ENCODE peak calls at places on chromosomes 5 and 9, in nine cellular contexts. O, W, G, B, A, V, K, N and Z are unnamed samples.
A peak's percentile ranks its signal among the peaks of the same experiment; 100 is the strongest.

GRCh38 chr5:95784514-95785302 is 37.8 kb downstream of the GLRX start:
- DNase-seq in K (no peak), N (no peak), W (peak; percentile 46), B (no peak), G (no peak), O (no peak), V (no peak), A (no peak), Z (peak; percentile 25)

GRCh38 chr5:36374275-36374862 is 72.7 kb upstream of the RANBP3L start:
- DNase-seq in K (peak; percentile 52), N (no peak), W (peak; percentile 71), O (peak; percentile 43), A (no peak), G (no peak), V (no peak), B (no peak), Z (no peak)

GRCh38 chr5:148991606-148992005 is 71.3 kb downstream of the SH3TC2 start:
- DNase-seq in N (no peak), O (peak; percentile 83), G (no peak), K (peak; percentile 46), A (no peak), W (no peak), B (no peak), V (no peak), Z (no peak)

GRCh38 chr9:113873446-113873845 is 2.7 kb upstream of the ZNF618 start:
- DNase-seq in O (no peak), B (no peak), V (no peak), W (no peak), G (no peak), N (no peak), A (no peak), K (no peak), Z (no peak)

GRCh38 chr5:108728566-108729305 is 19.0 kb upstream of the FER start:
- DNase-seq in B (no peak), O (no peak), V (no peak), W (peak; percentile 42), A (peak; percentile 31), K (no peak), G (no peak), N (no peak), Z (no peak)

GRCh38 chr5:168301593-168302388 is 10.3 kb downstream of the WWC1 start:
- DNase-seq in V (no peak), N (peak; percentile 65), K (peak; percentile 95), O (peak; percentile 77), A (no peak), G (no peak), W (no peak), B (no peak), Z (no peak)

GRCh38 chr5:101424530-101425175 is 521.6 kb upstream of the ST8SIA4 start:
- DNase-seq in O (peak; percentile 58), W (peak; percentile 74), G (no peak), V (no peak), B (no peak), K (peak; percentile 18), N (no peak), A (no peak), Z (peak; percentile 2)

GRCh38 chr9:137454506-137455360 is 4.4 kb downstream of the NSMF start:
- DNase-seq in A (peak; percentile 75), V (peak; percentile 81), W (peak; percentile 32), O (no peak), K (no peak), N (no peak), B (peak; percentile 85), G (peak; percentile 46), Z (no peak)

GRCh38 chr5:173829826-173830225 is 58.3 kb upstream of the CPEB4 start:
- DNase-seq in N (no peak), B (no peak), V (no peak), O (peak; percentile 63), W (no peak), A (no peak), G (no peak), K (peak; percentile 80), Z (no peak)

GRCh38 chr5:146334074-146334533 is 4.5 kb upstream of the POU4F3 start:
- DNase-seq in N (no peak), K (no peak), W (no peak), G (no peak), O (no peak), A (no peak), B (peak; percentile 87), V (no peak), Z (no peak)

GRCh38 chr9:107249131-107249533 is 33.9 kb upstream of the RAD23B start:
- DNase-seq in O (peak; percentile 68), A (no peak), K (peak; percentile 69), G (no peak), W (no peak), N (peak; percentile 33), B (peak; percentile 7), V (no peak), Z (no peak)

GRCh38 chr5:138873096-138873885 is 1.8 kb downstream of the LRRTM2 start:
- DNase-seq in N (no peak), V (no peak), A (no peak), B (no peak), K (no peak), W (no peak), G (no peak), O (peak; percentile 54), Z (no peak)

GRCh38 chr5:59767753-59768159 is 125.8 kb downstream of the PDE4D start:
- DNase-seq in G (no peak), V (no peak), O (peak; percentile 81), B (no peak), K (no peak), N (no peak), A (no peak), W (no peak), Z (peak; percentile 44)

GRCh38 chr9:123925820-123926219 is 4.1 kb downstream of the DENND1A start:
- DNase-seq in B (no peak), N (no peak), V (no peak), W (no peak), G (no peak), A (no peak), O (no peak), K (peak; percentile 58), Z (no peak)

GRCh38 chr9:131656356-131657030 is 83.4 kb downstream of the RAPGEF1 start:
- DNase-seq in O (no peak), G (peak; percentile 82), K (no peak), V (peak; percentile 83), A (no peak), W (no peak), B (no peak), N (peak; percentile 45), Z (no peak)

GRCh38 chr9:100430286-100430940 is 3.5 kb downstream of the MSANTD3 start:
- DNase-seq in A (no peak), B (no peak), V (no peak), O (no peak), W (peak; percentile 58), K (no peak), N (no peak), G (no peak), Z (no peak)

GRCh38 chr5:39896104-39896503 is 471.3 kb upstream of the DAB2 start:
- DNase-seq in W (no peak), O (no peak), B (no peak), A (no peak), N (no peak), K (no peak), V (no peak), G (no peak), Z (no peak)

GRCh38 chr5:157924931-157925729 is 66.2 kb upstream of the CLINT1 start:
- DNase-seq in B (no peak), K (no peak), N (no peak), G (no peak), O (no peak), A (no peak), V (no peak), W (no peak), Z (no peak)

GRCh38 chr5:73280821-73281746 is 108.1 kb downstream of the TMEM174 start:
- DNase-seq in V (no peak), A (peak; percentile 50), G (peak; percentile 42), N (peak; percentile 88), B (no peak), K (peak; percentile 74), W (peak; percentile 82), O (peak; percentile 85), Z (peak; percentile 23)

DNA sequence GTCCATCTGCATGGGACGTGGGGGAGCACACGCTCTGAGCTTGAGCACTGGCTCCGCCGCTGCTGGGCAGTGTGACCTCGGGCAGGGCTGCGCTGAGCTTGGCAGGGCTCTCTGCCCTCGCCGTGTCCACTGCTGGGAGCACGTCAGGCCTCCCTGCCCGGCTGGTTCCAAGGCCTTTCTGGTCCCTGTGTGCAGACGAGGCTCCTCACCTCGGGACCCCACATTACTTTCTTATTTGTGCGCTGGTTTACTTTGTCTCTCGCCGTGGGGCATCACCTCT is 43.9 kb downstream of the RXRA start:
- DNase-seq in W (no peak), N (no peak), O (no peak), V (no peak), K (no peak), G (no peak), A (no peak), B (no peak), Z (no peak)
- H3K9me3 ChIP-seq in W (no peaks in the 10 kb centered on the region), N (no peaks in the 10 kb centered on the region), O (no peaks in the 10 kb centered on the region), V (no peaks in the 10 kb centered on the region), K (no peaks in the 10 kb centered on the region), G (no peaks in the 10 kb centered on the region), A (no peaks in the 10 kb centered on the region), B (no peaks in the 10 kb centered on the region), Z (no peaks in the 10 kb centered on the region)

GRCh38 chr5:178998441-178998840 is 3.3 kb upstream of the GRM6 start:
- DNase-seq in K (no peak), V (no peak), B (no peak), W (no peak), O (no peak), G (no peak), N (no peak), A (no peak), Z (no peak)
- H3K9me3 ChIP-seq in K (peaks cover 17% of the 10 kb centered on the region), V (no peaks in the 10 kb centered on the region), B (no peaks in the 10 kb centered on the region), W (no peaks in the 10 kb centered on the region), O (peaks cover 25% of the 10 kb centered on the region), G (no peaks in the 10 kb centered on the region), N (no peaks in the 10 kb centered on the region), A (no peaks in the 10 kb centered on the region), Z (no peaks in the 10 kb centered on the region)

GRCh38 chr5:140243855-140244254 is 59.0 kb downstream of the PFDN1 start:
- DNase-seq in A (no peak), W (no peak), G (no peak), K (no peak), B (no peak), O (no peak), N (peak; percentile 78), V (peak; percentile 70), Z (no peak)
- H3K9me3 ChIP-seq in A (no peaks in the 10 kb centered on the region), W (no peaks in the 10 kb centered on the region), G (no peaks in the 10 kb centered on the region), K (no peaks in the 10 kb centered on the region), B (no peaks in the 10 kb centered on the region), O (no peaks in the 10 kb centered on the region), N (no peaks in the 10 kb centered on the region), V (no peaks in the 10 kb centered on the region), Z (no peaks in the 10 kb centered on the region)

DNA sequence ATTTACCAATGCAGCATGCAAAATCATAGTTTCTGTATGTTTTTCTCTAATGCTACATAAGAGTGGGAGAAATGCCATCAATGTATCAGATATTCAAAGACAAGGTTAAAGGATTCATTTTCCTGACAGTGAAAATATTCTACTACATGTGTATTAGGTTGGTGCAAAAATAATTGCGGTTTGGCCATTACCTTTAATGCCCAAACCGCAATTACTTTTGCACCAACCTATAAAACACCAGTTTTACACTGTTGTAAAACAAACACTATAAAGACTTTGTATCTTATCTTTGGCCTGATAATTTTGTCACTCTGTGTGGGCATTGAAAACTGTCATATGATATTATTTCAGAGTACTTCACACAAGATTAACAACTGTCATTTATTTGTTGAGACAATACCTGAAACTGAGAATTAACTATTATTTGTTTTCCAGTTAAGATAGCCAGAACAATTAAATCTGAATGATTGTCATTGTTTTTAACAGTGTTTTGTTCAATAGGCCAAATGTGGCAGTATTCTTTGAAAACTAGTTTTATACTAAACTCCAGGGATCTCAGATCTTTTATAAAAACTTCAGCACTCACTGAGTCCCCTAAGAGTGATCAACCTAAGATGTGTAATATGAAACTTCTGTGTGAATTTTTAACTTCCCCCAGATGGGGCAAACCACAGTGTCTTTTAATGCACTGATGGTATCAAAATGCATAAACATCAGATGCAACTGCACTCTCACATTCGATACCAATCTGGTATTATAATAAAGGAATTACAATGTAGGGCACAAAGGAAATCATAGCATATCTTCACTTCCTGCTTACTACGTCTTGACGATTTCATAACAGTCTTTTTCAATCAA is 53.8 kb upstream of the FBN2 start:
- DNase-seq in V (no peak), N (no peak), A (no peak), W (no peak), B (no peak), O (no peak), G (no peak), K (no peak), Z (no peak)
- H3K9me3 ChIP-seq in V (no peaks in the 10 kb centered on the region), N (no peaks in the 10 kb centered on the region), A (no peaks in the 10 kb centered on the region), W (no peaks in the 10 kb centered on the region), B (no peaks in the 10 kb centered on the region), O (no peaks in the 10 kb centered on the region), G (no peaks in the 10 kb centered on the region), K (no peaks in the 10 kb centered on the region), Z (no peaks in the 10 kb centered on the region)